ENCODE peak calls at places on chromosomes 11 and 22, in six cellular contexts. E is uterus; M is activated T-cell treated with anti-CD3 and anti-CD28 coated beads for 24 hours; S is activated T-helper 2 cell treated with anti-CD3 and anti-CD28 coated beads, Interferon-gamma antibody, Interleukin-2, Interleukin-4, amounts not matched to agents 10 μg/mL and 5 μg/mL and 100 μg/mL, durations not matched to agents 14 hours and 24 hours and 36 hours; B is activated CD4-positive, CD25-positive, alpha-beta regulatory T cell; N is amygdala. K is an unnamed sample.

GRCh38 chr11:8262552-8263108 is 1.0 kb downstream of the LMO1 start:
- DNase-seq in E (peak), M (no peak), S (no peak), B (no peak), N (no peak), K (peak)

GRCh38 chr11:34192481-34193401 is 87.3 kb downstream of the NAT10 start:
- DNase-seq in E (peak), M (no peak), S (no peak), B (no peak), N (peak), K (peak)

GRCh38 chr22:23121026-23121823 is 20.6 kb downstream of the RSPH14 start:
- DNase-seq in E (no peak), M (no peak), S (no peak), B (no peak), N (peak), K (no peak)

GRCh38 chr11:104339383-104339831 is 175.5 kb upstream of the PDGFD start:
- DNase-seq in E (no peak), M (no peak), S (no peak), B (no peak), N (no peak), K (no peak)

GRCh38 chr11:100808904-100809491 is 121.9 kb downstream of the ARHGAP42 start:
- DNase-seq in E (no peak), M (no peak), S (no peak), B (no peak), N (no peak), K (no peak)

GRCh38 chr11:30197869-30198268 is 32.9 kb upstream of the FSHB start:
- DNase-seq in E (no peak), M (no peak), S (no peak), B (no peak), N (no peak), K (no peak)

GRCh38 chr11:66530927-66531722 is 14.7 kb downstream of the ZDHHC24 start:
- DNase-seq in E (no peak), M (no peak), S (no peak), B (no peak), N (no peak), K (no peak)

GRCh38 chr11:44002191-44003093 is 45.3 kb upstream of the ACCSL start:
- DNase-seq in E (no peak), M (no peak), S (no peak), B (no peak), N (no peak), K (no peak)

GRCh38 chr11:120142072-120142423 is 4.1 kb upstream of the TRIM29 start:
- DNase-seq in E (no peak), M (no peak), S (no peak), B (no peak), N (no peak), K (no peak)

GRCh38 chr11:65041206-65042035 is at the start of gene SAC3D1:
- DNase-seq in E (no peak), M (peak), S (peak), B (peak), N (no peak), K (no peak)

GRCh38 chr11:33670250-33671011 is 30.2 kb downstream of the C11orf91 start:
- DNase-seq in E (no peak), M (no peak), S (no peak), B (no peak), N (no peak), K (no peak)

GRCh38 chr11:8097062-8097814 is 16.2 kb downstream of the TUB start:
- DNase-seq in E (no peak), M (no peak), S (no peak), B (no peak), N (no peak), K (no peak)

GRCh38 chr22:49303061-49303735 is 524.5 kb downstream of the BRD1 start:
- DNase-seq in E (no peak), M (no peak), S (peak), B (no peak), N (no peak), K (no peak)

GRCh38 chr11:65295001-65295400 is 19.7 kb upstream of the CDC42EP2 start:
- DNase-seq in E (no peak), M (no peak), S (no peak), B (no peak), N (no peak), K (no peak)

GRCh38 chr22:30643055-30643875 is 7.7 kb downstream of the SLC35E4 start:
- DNase-seq in E (no peak), M (no peak), S (no peak), B (no peak), N (peak), K (no peak)

GRCh38 chr11:73185680-73186293 is 32.3 kb upstream of the P2RY2 start:
- DNase-seq in E (no peak), M (no peak), S (no peak), B (no peak), N (no peak), K (no peak)

GRCh38 chr11:64570341-64570740 is 20.7 kb upstream of the SLC22A12 start:
- DNase-seq in E (no peak), M (no peak), S (no peak), B (no peak), N (no peak), K (no peak)

GRCh38 chr11:32229566-32230240 is 138.8 kb downstream of the RCN1 start:
- DNase-seq in E (no peak), M (no peak), S (no peak), B (no peak), N (no peak), K (no peak)

GRCh38 chr11:101686514-101686913 is 102.7 kb upstream of the TRPC6 start:
- DNase-seq in E (no peak), M (no peak), S (no peak), B (no peak), N (no peak), K (no peak)

GRCh38 chr11:2975594-2975993 is 16.5 kb downstream of the NAP1L4 start:
- DNase-seq in E (no peak), M (no peak), S (no peak), B (no peak), N (peak), K (peak)

GRCh38 chr11:69362315-69362714 is 68.4 kb downstream of the MYEOV start:
- DNase-seq in E (no peak), M (no peak), S (no peak), B (no peak), N (no peak), K (no peak)

GRCh38 chr22:28929197-28929596 is 45.8 kb downstream of the ZNRF3 start:
- DNase-seq in E (no peak), M (no peak), S (no peak), B (no peak), N (no peak), K (no peak)

GRCh38 chr11:116326146-116326545 is 446.6 kb downstream of the BUD13 start:
- DNase-seq in E (no peak), M (no peak), S (no peak), B (no peak), N (no peak), K (no peak)

GRCh38 chr22:31776231-31776630 is 22.4 kb downstream of the DEPDC5 start:
- DNase-seq in E (no peak), M (no peak), S (no peak), B (no peak), N (no peak), K (no peak)

GRCh38 chr22:38653741-38654140 is 2.5 kb downstream of the FAM227A start:
- DNase-seq in E (no peak), M (no peak), S (no peak), B (no peak), N (no peak), K (no peak)

GRCh38 chr11:58914821-58915543 is 24.3 kb upstream of the GLYATL1 start:
- DNase-seq in E (no peak), M (no peak), S (no peak), B (no peak), N (no peak), K (no peak)

GRCh38 chr22:38572065-38572464 is 2.1 kb upstream of the DMC1 start:
- DNase-seq in E (peak), M (peak), S (peak), B (no peak), N (peak), K (peak)

GRCh38 chr11:2247496-2247895 is 22.9 kb downstream of the ASCL2 start:
- DNase-seq in E (no peak), M (no peak), S (no peak), B (no peak), N (no peak), K (no peak)

GRCh38 chr22:37932821-37933578 is 20.4 kb downstream of the C22orf23 start:
- DNase-seq in E (peak), M (no peak), S (no peak), B (no peak), N (no peak), K (no peak)

GRCh38 chr11:9821008-9821752 is 157.3 kb downstream of the SWAP70 start:
- DNase-seq in E (no peak), M (no peak), S (no peak), B (no peak), N (no peak), K (no peak)

GRCh38 chr11:7448126-7448525 is 37.2 kb upstream of the OLFML1 start:
- DNase-seq in E (no peak), M (no peak), S (no peak), B (no peak), N (no peak), K (no peak)

GRCh38 chr11:61472282-61472681 is 36.3 kb upstream of the LRRC10B start:
- DNase-seq in E (peak), M (no peak), S (no peak), B (no peak), N (no peak), K (no peak)

GRCh38 chr11:110092577-110093406 is at the start of gene ZC3H12C:
- DNase-seq in E (peak), M (peak), S (peak), B (no peak), N (peak), K (peak)

GRCh38 chr11:120273432-120273831 is 33.5 kb downstream of the POU2F3 start:
- DNase-seq in E (no peak), M (no peak), S (no peak), B (no peak), N (no peak), K (no peak)

GRCh38 chr11:102712140-102712539 is 6.6 kb upstream of the MMP27 start:
- DNase-seq in E (no peak), M (no peak), S (no peak), B (no peak), N (no peak), K (no peak)

GRCh38 chr11:130677486-130678153 is 229.2 kb downstream of the ADAMTS15 start:
- DNase-seq in E (no peak), M (no peak), S (no peak), B (no peak), N (no peak), K (no peak)